ENCODE peak calls at places on chromosomes 3 and 15, in four cellular contexts. F is kidney epithelial cell; G is naive thymus-derived CD8-positive, alpha-beta T cell; R is LoVo. T is an unnamed sample.

GRCh38 chr15:66886686-66887273 is 178.6 kb upstream of the SMAD3 start:
- DNase-seq in F (no peak), G (no peak), R (no peak), T (no peak)

GRCh38 chr3:142649996-142650693 is 54.0 kb downstream of the PLS1 start:
- DNase-seq in F (no peak), G (no peak), R (no peak), T (no peak)

GRCh38 chr3:71050133-71050520 is 533.4 kb downstream of the FOXP1 start:
- DNase-seq in F (no peak), G (no peak), R (no peak), T (no peak)

GRCh38 chr15:86317379-86317745 is 237.7 kb downstream of the AGBL1 start:
- DNase-seq in F (no peak), G (no peak), R (no peak), T (no peak)

GRCh38 chr15:78075490-78076230 is 1.9 kb downstream of the TBC1D2B start:
- DNase-seq in F (peak), G (no peak), R (no peak), T (no peak)

GRCh38 chr15:80036067-80036466 is 23.4 kb upstream of the ZFAND6 start:
- DNase-seq in F (no peak), G (no peak), R (no peak), T (no peak)

GRCh38 chr15:77791994-77792393 is 159.3 kb upstream of the LINGO1 start:
- DNase-seq in F (no peak), G (no peak), R (no peak), T (no peak)

GRCh38 chr3:8497582-8497981 is 4.0 kb upstream of the LMCD1 start:
- DNase-seq in F (peak), G (no peak), R (no peak), T (no peak)

GRCh38 chr3:32420138-32420981 is 28.7 kb downstream of the CMTM7 start:
- DNase-seq in F (peak), G (no peak), R (peak), T (peak)

GRCh38 chr3:52931889-52932288 is 34.5 kb upstream of the STIMATE start:
- DNase-seq in F (no peak), G (no peak), R (no peak), T (no peak)

GRCh38 chr3:89049119-89049518 is 58.3 kb upstream of the EPHA3 start:
- DNase-seq in F (no peak), G (no peak), R (no peak), T (no peak)

GRCh38 chr3:43855674-43856299 is 165.0 kb downstream of the ABHD5 start:
- DNase-seq in F (no peak), G (no peak), R (no peak), T (peak)

GRCh38 chr3:53134631-53135232 is 4.5 kb upstream of the RFT1 start:
- DNase-seq in F (no peak), G (peak), R (peak), T (peak)

GRCh38 chr3:143306419-143306818 is 186.8 kb downstream of the CHST2 start:
- DNase-seq in F (no peak), G (no peak), R (peak), T (no peak)

GRCh38 chr15:48940508-48940907 is 23.2 kb downstream of the SHC4 start:
- DNase-seq in F (peak), G (no peak), R (no peak), T (no peak)

GRCh38 chr15:62559049-62559733 is 394.1 kb upstream of the C2CD4B start:
- DNase-seq in F (no peak), G (no peak), R (no peak), T (no peak)

GRCh38 chr3:10453764-10454163 is 51.6 kb downstream of the ATP2B2 start:
- DNase-seq in F (no peak), G (no peak), R (no peak), T (no peak)

GRCh38 chr15:83694030-83694429 is 40.1 kb downstream of the ADAMTSL3 start:
- DNase-seq in F (peak), G (no peak), R (no peak), T (no peak)

GRCh38 chr3:44762170-44762677 is 630 bp downstream of the KIF15 start:
- DNase-seq in F (no peak), G (no peak), R (no peak), T (no peak)

GRCh38 chr3:136932518-136932917 is 25.3 kb upstream of the IL20RB start:
- DNase-seq in F (no peak), G (no peak), R (no peak), T (no peak)

GRCh38 chr3:178966299-178967183 is 105.1 kb downstream of the ZMAT3 start:
- DNase-seq in F (peak), G (no peak), R (peak), T (peak)